ENCODE peak calls at places on chromosomes 12 and 14, in six cellular contexts. One of them, this sample, is unnamed. For H3K36me3 and H3K27me3, the result is how much of the 10 kb centered on the place peaks cover.

GRCh38 chr14:42556551-42556950 is 949.9 kb downstream of the LRFN5 start:
- DNase-seq in PC-3: peak
- DNase-seq in testis: no peak
- DNase-seq in CD8-positive, alpha-beta memory T cell: no peak
- DNase-seq in GM12878: no peak
- DNase-seq in SK-N-SH: no peak
- DNase-seq in this sample: no peak

GRCh38 chr14:69713127-69713800 is 53.7 kb upstream of the SRSF5 start:
- DNase-seq in PC-3: no peak
- DNase-seq in testis: no peak
- DNase-seq in GM12878: no peak
- DNase-seq in CD8-positive, alpha-beta memory T cell: no peak
- DNase-seq in SK-N-SH: no peak
- DNase-seq in this sample: peak

GRCh38 chr14:38554046-38554445 is 298.2 kb upstream of the CLEC14A start:
- DNase-seq in PC-3: no peak
- DNase-seq in CD8-positive, alpha-beta memory T cell: no peak
- DNase-seq in GM12878: no peak
- DNase-seq in SK-N-SH: no peak
- DNase-seq in testis: no peak
- DNase-seq in this sample: no peak

GRCh38 chr14:21063479-21063878 is 5.9 kb downstream of the RNASE8 start:
- DNase-seq in GM12878: no peak
- DNase-seq in testis: peak
- DNase-seq in CD8-positive, alpha-beta memory T cell: no peak
- DNase-seq in PC-3: peak
- DNase-seq in SK-N-SH: no peak
- DNase-seq in this sample: peak

GRCh38 chr12:100798799-100799198 is 4.2 kb downstream of the ANO4 start:
- DNase-seq in GM12878: no peak
- DNase-seq in SK-N-SH: no peak
- DNase-seq in PC-3: no peak
- DNase-seq in CD8-positive, alpha-beta memory T cell: no peak
- DNase-seq in testis: no peak
- DNase-seq in this sample: no peak

GRCh38 chr14:101780390-101780789 is 18.9 kb downstream of the PPP2R5C start:
- DNase-seq in testis: no peak
- DNase-seq in PC-3: no peak
- DNase-seq in GM12878: no peak
- DNase-seq in CD8-positive, alpha-beta memory T cell: no peak
- DNase-seq in SK-N-SH: no peak
- DNase-seq in this sample: peak

GRCh38 chr12:106205208-106206069 is 42.4 kb downstream of the CKAP4 start:
- DNase-seq in testis: no peak
- DNase-seq in GM12878: no peak
- DNase-seq in CD8-positive, alpha-beta memory T cell: no peak
- DNase-seq in SK-N-SH: no peak
- DNase-seq in PC-3: peak
- DNase-seq in this sample: peak

GRCh38 chr14:64604001-64604400 is 54.2 kb downstream of the PPP1R36 start:
- DNase-seq in GM12878: no peak
- DNase-seq in testis: no peak
- DNase-seq in SK-N-SH: no peak
- DNase-seq in PC-3: peak
- DNase-seq in CD8-positive, alpha-beta memory T cell: no peak
- DNase-seq in this sample: no peak

GRCh38 chr14:50542941-50543418 is 10.6 kb upstream of the MAP4K5 start:
- DNase-seq in CD8-positive, alpha-beta memory T cell: no peak
- DNase-seq in SK-N-SH: peak
- DNase-seq in GM12878: no peak
- DNase-seq in testis: peak
- DNase-seq in PC-3: peak
- DNase-seq in this sample: peak

GRCh38 chr14:64465856-64466554 is 706 bp downstream of the AKAP5 start:
- DNase-seq in GM12878: no peak
- DNase-seq in testis: peak
- DNase-seq in CD8-positive, alpha-beta memory T cell: no peak
- DNase-seq in PC-3: peak
- DNase-seq in SK-N-SH: peak
- DNase-seq in this sample: peak

GRCh38 chr12:132453361-132454133 is 36.4 kb upstream of the FBRSL1 start:
- DNase-seq in testis: no peak
- DNase-seq in GM12878: no peak
- DNase-seq in SK-N-SH: no peak
- DNase-seq in PC-3: peak
- DNase-seq in CD8-positive, alpha-beta memory T cell: no peak
- DNase-seq in this sample: peak

GRCh38 chr12:131923260-131923659 is 5.8 kb upstream of the PUS1 start:
- DNase-seq in SK-N-SH: no peak
- DNase-seq in GM12878: peak
- DNase-seq in CD8-positive, alpha-beta memory T cell: no peak
- DNase-seq in PC-3: no peak
- DNase-seq in testis: no peak
- DNase-seq in this sample: peak

GRCh38 chr12:78887008-78887407 is 22.4 kb downstream of the SYT1 start:
- DNase-seq in PC-3: peak
- DNase-seq in CD8-positive, alpha-beta memory T cell: no peak
- DNase-seq in GM12878: no peak
- DNase-seq in SK-N-SH: no peak
- DNase-seq in testis: no peak
- DNase-seq in this sample: no peak

GRCh38 chr12:14239350-14239934 is 126.0 kb upstream of the ATF7IP start:
- DNase-seq in CD8-positive, alpha-beta memory T cell: peak
- DNase-seq in testis: peak
- DNase-seq in SK-N-SH: peak
- DNase-seq in GM12878: peak
- DNase-seq in PC-3: peak
- DNase-seq in this sample: peak

GRCh38 chr14:75088566-75089373 is 19.3 kb downstream of the ZC2HC1C start:
- DNase-seq in CD8-positive, alpha-beta memory T cell: no peak
- DNase-seq in GM12878: no peak
- DNase-seq in PC-3: peak
- DNase-seq in testis: peak
- DNase-seq in SK-N-SH: peak
- DNase-seq in this sample: peak

DNA sequence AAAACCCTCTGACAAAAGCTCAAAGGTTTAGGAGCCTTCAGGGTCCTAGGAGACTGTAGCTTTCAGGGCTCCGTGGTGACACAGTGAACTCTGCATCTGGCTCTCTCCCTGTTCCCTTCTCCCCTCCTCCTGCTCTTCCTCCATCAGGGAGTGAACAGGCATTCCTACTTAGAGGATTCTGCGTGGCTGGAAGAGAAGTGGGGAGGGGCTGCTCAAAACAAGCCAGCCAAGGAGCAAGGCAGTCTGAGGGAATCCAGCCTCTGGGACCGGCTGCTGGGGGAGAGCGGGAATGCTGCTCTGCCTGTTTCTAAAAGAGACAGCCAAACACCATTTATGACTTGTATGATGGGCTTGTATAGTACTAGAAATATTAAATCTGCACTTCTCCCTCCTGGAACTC is 49.5 kb downstream of the RBMS2 start:
- DNase-seq in GM12878: no peak
- DNase-seq in CD8-positive, alpha-beta memory T cell: no peak
- DNase-seq in SK-N-SH: no peak
- DNase-seq in PC-3: no peak
- DNase-seq in testis: peak
- DNase-seq in this sample: no peak
- H3K36me3 ChIP-seq in GM12878: under half
- H3K36me3 ChIP-seq in CD8-positive, alpha-beta memory T cell: under half
- H3K36me3 ChIP-seq in SK-N-SH: under half
- H3K36me3 ChIP-seq in PC-3: under half
- H3K36me3 ChIP-seq in testis: under half
- H3K36me3 ChIP-seq in this sample: under half

GRCh38 chr14:100567009-100567876 is 20.0 kb downstream of the BEGAIN start:
- DNase-seq in GM12878: no peak
- DNase-seq in SK-N-SH: peak
- DNase-seq in testis: no peak
- DNase-seq in PC-3: no peak
- DNase-seq in CD8-positive, alpha-beta memory T cell: no peak
- DNase-seq in this sample: peak

GRCh38 chr14:100567877-100568163 is 19.4 kb downstream of the BEGAIN start:
- DNase-seq in testis: no peak
- DNase-seq in SK-N-SH: no peak
- DNase-seq in PC-3: no peak
- DNase-seq in CD8-positive, alpha-beta memory T cell: no peak
- DNase-seq in GM12878: no peak
- DNase-seq in this sample: no peak

GRCh38 chr14:100566119-100566518 is 21.1 kb downstream of the BEGAIN start:
- DNase-seq in SK-N-SH: no peak
- DNase-seq in GM12878: no peak
- DNase-seq in PC-3: no peak
- DNase-seq in testis: no peak
- DNase-seq in CD8-positive, alpha-beta memory T cell: no peak
- DNase-seq in this sample: no peak

GRCh38 chr14:100565650-100566049 is 21.6 kb downstream of the BEGAIN start:
- DNase-seq in PC-3: no peak
- DNase-seq in CD8-positive, alpha-beta memory T cell: no peak
- DNase-seq in testis: no peak
- DNase-seq in GM12878: no peak
- DNase-seq in SK-N-SH: no peak
- DNase-seq in this sample: no peak

DNA sequence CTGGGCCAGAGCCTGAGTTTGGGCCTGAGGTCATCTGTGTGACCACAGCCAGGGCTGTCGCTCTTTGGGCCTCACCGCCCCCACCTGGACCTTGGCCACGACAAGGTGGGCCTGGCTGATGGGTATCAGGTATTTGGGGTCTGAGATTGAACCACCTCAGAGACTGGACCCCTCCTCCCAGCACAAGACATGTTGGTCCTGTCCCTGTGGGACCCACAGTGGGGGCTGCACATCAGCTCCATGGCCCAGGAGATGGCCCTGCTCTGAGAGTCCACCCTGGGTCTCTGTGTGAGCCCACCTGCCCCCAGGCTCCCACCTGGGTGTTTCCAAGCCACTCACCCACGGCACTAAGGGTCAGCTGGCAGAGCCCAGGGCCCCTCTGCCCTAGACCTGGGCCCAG is 20.6 kb downstream of the BEGAIN start:
- DNase-seq in SK-N-SH: no peak
- DNase-seq in testis: no peak
- DNase-seq in GM12878: no peak
- DNase-seq in CD8-positive, alpha-beta memory T cell: no peak
- DNase-seq in PC-3: no peak
- DNase-seq in this sample: no peak
- H3K4me3 ChIP-seq in SK-N-SH: no peak
- H3K4me3 ChIP-seq in testis: no peak
- H3K4me3 ChIP-seq in GM12878: no peak
- H3K4me3 ChIP-seq in CD8-positive, alpha-beta memory T cell: no peak
- H3K4me3 ChIP-seq in PC-3: no peak
- H3K4me3 ChIP-seq in this sample: no peak

GRCh38 chr12:94240171-94240570 is 91.8 kb downstream of the PLXNC1 start:
- DNase-seq in SK-N-SH: no peak
- DNase-seq in testis: no peak
- DNase-seq in PC-3: no peak
- DNase-seq in GM12878: peak
- DNase-seq in CD8-positive, alpha-beta memory T cell: no peak
- DNase-seq in this sample: no peak

GRCh38 chr12:94230357-94230905 is 82.1 kb downstream of the PLXNC1 start:
- DNase-seq in SK-N-SH: no peak
- DNase-seq in PC-3: no peak
- DNase-seq in CD8-positive, alpha-beta memory T cell: no peak
- DNase-seq in GM12878: peak
- DNase-seq in testis: peak
- DNase-seq in this sample: no peak

GRCh38 chr12:94231718-94232117 is 83.3 kb downstream of the PLXNC1 start:
- DNase-seq in CD8-positive, alpha-beta memory T cell: no peak
- DNase-seq in GM12878: no peak
- DNase-seq in testis: no peak
- DNase-seq in PC-3: no peak
- DNase-seq in SK-N-SH: no peak
- DNase-seq in this sample: no peak

GRCh38 chr12:94239332-94239731 is 91.0 kb downstream of the PLXNC1 start:
- DNase-seq in SK-N-SH: no peak
- DNase-seq in CD8-positive, alpha-beta memory T cell: no peak
- DNase-seq in GM12878: no peak
- DNase-seq in PC-3: no peak
- DNase-seq in testis: no peak
- DNase-seq in this sample: no peak

GRCh38 chr12:94235894-94236293 is 87.5 kb downstream of the PLXNC1 start:
- DNase-seq in CD8-positive, alpha-beta memory T cell: no peak
- DNase-seq in GM12878: no peak
- DNase-seq in testis: no peak
- DNase-seq in PC-3: no peak
- DNase-seq in SK-N-SH: no peak
- DNase-seq in this sample: no peak
- H3K27me3 ChIP-seq in CD8-positive, alpha-beta memory T cell: under half
- H3K27me3 ChIP-seq in GM12878: under half
- H3K27me3 ChIP-seq in testis: under half
- H3K27me3 ChIP-seq in PC-3: half or more
- H3K27me3 ChIP-seq in SK-N-SH: under half
- H3K27me3 ChIP-seq in this sample: under half

DNA sequence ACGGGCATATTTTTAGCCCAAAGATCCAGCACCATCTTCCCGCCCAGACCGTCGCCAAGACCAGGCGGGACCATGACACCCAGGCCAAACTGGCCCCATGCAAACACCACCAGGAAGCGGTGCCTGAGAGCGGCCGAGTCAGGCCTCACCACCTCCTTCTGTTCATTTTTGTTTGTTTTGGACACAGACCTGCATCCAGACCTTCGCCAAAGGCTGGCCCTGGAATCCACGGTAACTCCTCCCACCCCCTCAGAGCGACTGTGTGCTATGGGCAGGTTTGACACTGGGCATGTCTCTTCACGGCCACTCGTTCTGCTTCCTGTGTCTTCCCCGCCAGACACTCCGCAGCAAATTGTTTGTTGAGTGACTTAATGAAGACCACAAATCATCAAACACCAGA is 47.2 kb downstream of the NCOR2 start:
- DNase-seq in GM12878: no peak
- DNase-seq in testis: no peak
- DNase-seq in PC-3: peak
- DNase-seq in SK-N-SH: no peak
- DNase-seq in CD8-positive, alpha-beta memory T cell: no peak
- DNase-seq in this sample: no peak
- H3K36me3 ChIP-seq in GM12878: under half
- H3K36me3 ChIP-seq in testis: under half
- H3K36me3 ChIP-seq in PC-3: under half
- H3K36me3 ChIP-seq in SK-N-SH: under half
- H3K36me3 ChIP-seq in CD8-positive, alpha-beta memory T cell: under half
- H3K36me3 ChIP-seq in this sample: under half

GRCh38 chr12:51855586-51856428 is 7.3 kb upstream of the FIGNL2 start:
- DNase-seq in testis: peak
- DNase-seq in GM12878: no peak
- DNase-seq in PC-3: no peak
- DNase-seq in SK-N-SH: no peak
- DNase-seq in CD8-positive, alpha-beta memory T cell: no peak
- DNase-seq in this sample: peak
- H3K4me3 ChIP-seq in testis: no peak
- H3K4me3 ChIP-seq in GM12878: no peak
- H3K4me3 ChIP-seq in PC-3: no peak
- H3K4me3 ChIP-seq in SK-N-SH: no peak
- H3K4me3 ChIP-seq in CD8-positive, alpha-beta memory T cell: no peak
- H3K4me3 ChIP-seq in this sample: peak